ENCODE peak calls at places on chromosomes 13 and 19, in four cellular contexts. W, B, G and C are unnamed samples.

GRCh38 chr13:94121686-94122085 is 357.8 kb downstream of the DCT start:
- DNase-seq in W (no peak), B (no peak), G (no peak), C (no peak)

GRCh38 chr19:7737215-7737614 is 5.3 kb upstream of the CLEC4G start:
- DNase-seq in W (no peak), B (no peak), G (no peak), C (no peak)

GRCh38 chr13:41579168-41579567 is 121.8 kb downstream of the RGCC start:
- DNase-seq in W (no peak), B (no peak), G (no peak), C (no peak)

GRCh38 chr13:54633461-54633860 is 1604.8 kb downstream of the OLFM4 start:
- DNase-seq in W (no peak), B (no peak), G (no peak), C (no peak)

GRCh38 chr13:100565291-100565690 is 23.3 kb downstream of the GGACT start:
- DNase-seq in W (no peak), B (no peak), G (no peak), C (no peak)

GRCh38 chr13:111667757-111668156 is 347.3 kb downstream of the TEX29 start:
- DNase-seq in W (no peak), B (no peak), G (no peak), C (no peak)

GRCh38 chr13:28429096-28429495 is 65.8 kb downstream of the FLT1 start:
- DNase-seq in W (no peak), B (no peak), G (no peak), C (no peak)

GRCh38 chr13:102325321-102325720 is 76.5 kb downstream of the FGF14 start:
- DNase-seq in W (no peak), B (no peak), G (no peak), C (no peak)

GRCh38 chr19:32748497-32748896 is 28.9 kb downstream of the TDRD12 start:
- DNase-seq in W (no peak), B (no peak), G (no peak), C (no peak)

GRCh38 chr13:108755084-108755483 is 125.7 kb downstream of the MYO16 start:
- DNase-seq in W (no peak), B (no peak), G (no peak), C (no peak)

GRCh38 chr19:36837902-36838783 is at the start of gene ZNF790:
- DNase-seq in W (peak; percentile 75), B (peak; percentile 94), G (peak; percentile 81), C (peak; percentile 71)

GRCh38 chr13:106533101-106533939 is 2.1 kb downstream of the EFNB2 start:
- DNase-seq in W (peak; percentile 1), B (peak; percentile 85), G (no peak), C (no peak)

GRCh38 chr13:64277097-64277496 is 2861.4 kb upstream of the PCDH20 start:
- DNase-seq in W (no peak), B (no peak), G (no peak), C (no peak)